ENCODE peak calls at places on chromosomes 2 and 18, in ten cellular contexts. Z is type B pancreatic cell; K is mesothelial cell of epicardium; G is A549; R is RWPE2; Q is CD4-positive, alpha-beta T cell; H is RWPE1; O is chondrocyte; N is body of pancreas; S is fibroblast of mammary gland. P is an unnamed sample.

GRCh38 chr18:68925268-68925667 is 127.4 kb downstream of the CCDC102B start:
- DNase-seq in Z (no peak), K (no peak), G (no peak), R (no peak), Q (no peak), H (no peak), O (no peak), N (no peak), S (peak; percentile 19), P (no peak)

GRCh38 chr2:206378835-206379234 is 64.5 kb upstream of the ADAM23 start:
- DNase-seq in Z (no peak), K (no peak), G (no peak), R (no peak), Q (no peak), H (no peak), O (no peak), N (no peak), S (peak; percentile 11), P (no peak)

GRCh38 chr2:233033672-233034071 is 1.2 kb downstream of the NEU2 start:
- DNase-seq in Z (no peak), K (no peak), G (no peak), R (no peak), Q (no peak), H (no peak), O (no peak), N (no peak), S (peak; percentile 82), P (no peak)

GRCh38 chr18:57542126-57542525 is 44.4 kb downstream of the FECH start:
- DNase-seq in Z (no peak), K (no peak), G (no peak), R (no peak), Q (no peak), H (no peak), O (no peak), N (no peak), S (peak; percentile 88), P (no peak)

GRCh38 chr18:7164610-7165009 is 47.0 kb upstream of the LAMA1 start:
- DNase-seq in Z (no peak), K (no peak), G (peak; percentile 26), R (no peak), Q (no peak), H (no peak), O (no peak), N (no peak), S (peak; percentile 53), P (no peak)

GRCh38 chr2:39725401-39725800 is 53.7 kb downstream of the THUMPD2 start:
- DNase-seq in Z (no peak), K (no peak), G (no peak), R (no peak), Q (no peak), H (no peak), O (no peak), N (no peak), S (peak; percentile 78), P (no peak)

GRCh38 chr2:180359522-180360282 is 352.6 kb upstream of the CWC22 start:
- DNase-seq in Z (no peak), K (no peak), G (no peak), R (no peak), Q (no peak), H (peak; percentile 19), O (no peak), N (peak; percentile 40), S (peak; percentile 10), P (no peak)

GRCh38 chr2:69196327-69197117 is 183.5 kb downstream of the ANTXR1 start:
- DNase-seq in Z (no peak), K (no peak), G (peak; percentile 58), R (no peak), Q (no peak), H (no peak), O (no peak), N (peak; percentile 30), S (peak; percentile 93), P (no peak)

GRCh38 chr2:19474128-19474527 is 115.7 kb upstream of the OSR1 start:
- DNase-seq in Z (no peak), K (no peak), G (no peak), R (no peak), Q (peak; percentile 52), H (no peak), O (no peak), N (peak; percentile 9), S (peak; percentile 80), P (no peak)

GRCh38 chr2:19480664-19481063 is 122.2 kb upstream of the OSR1 start:
- DNase-seq in Z (no peak), K (no peak), G (no peak), R (no peak), Q (no peak), H (no peak), O (no peak), N (peak; percentile 16), S (no peak), P (no peak)

GRCh38 chr2:19476347-19476746 is 117.9 kb upstream of the OSR1 start:
- DNase-seq in Z (no peak), K (no peak), G (no peak), R (no peak), Q (no peak), H (no peak), O (no peak), N (no peak), S (no peak), P (no peak)

GRCh38 chr2:19473415-19473814 is 115.0 kb upstream of the OSR1 start:
- DNase-seq in Z (no peak), K (no peak), G (no peak), R (no peak), Q (no peak), H (no peak), O (no peak), N (no peak), S (no peak), P (no peak)

DNA sequence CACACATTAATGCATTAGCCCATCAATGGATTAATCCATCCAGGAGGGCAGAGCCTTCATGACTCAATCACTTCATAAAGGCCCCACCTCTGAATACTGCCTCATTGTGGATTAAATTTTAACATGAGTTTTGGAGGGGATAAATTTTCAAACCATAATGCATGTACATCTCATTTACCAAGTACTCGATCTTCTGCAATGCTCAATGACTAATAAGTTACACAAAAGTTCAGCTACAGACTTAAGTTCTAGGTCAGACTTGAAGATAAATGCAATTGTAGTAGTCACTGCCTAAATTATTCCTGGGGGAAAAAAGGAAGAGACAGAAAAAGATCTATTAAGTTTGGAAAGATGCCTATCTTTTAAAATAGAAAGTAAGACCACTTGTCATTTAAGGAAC is 120.0 kb upstream of the OSR1 start:
- DNase-seq in Z (no peak), K (no peak), G (peak; percentile 50), R (no peak), Q (no peak), H (no peak), O (no peak), N (no peak), S (peak; percentile 51), P (no peak)
- TF ChIP-seq CTCF in Z (no peak), K (no peak), G (no peak), R (no peak), Q (no peak), H (no peak), O (no peak), N (no peak), S (no peak), P (no peak)

GRCh38 chr2:145593991-145594702 is 1074.2 kb upstream of the ZEB2 start:
- DNase-seq in Z (no peak), K (no peak), G (peak; percentile 73), R (no peak), Q (no peak), H (peak; percentile 60), O (no peak), N (no peak), S (peak; percentile 93), P (no peak)

GRCh38 chr2:145595296-145595695 is 1075.4 kb upstream of the ZEB2 start:
- DNase-seq in Z (no peak), K (no peak), G (no peak), R (no peak), Q (no peak), H (no peak), O (no peak), N (no peak), S (peak; percentile 50), P (no peak)

GRCh38 chr2:145591109-145591809 is 1071.3 kb upstream of the ZEB2 start:
- DNase-seq in Z (no peak), K (no peak), G (no peak), R (no peak), Q (no peak), H (no peak), O (no peak), N (no peak), S (peak; percentile 48), P (no peak)

GRCh38 chr2:145592362-145592761 is 1072.4 kb upstream of the ZEB2 start:
- DNase-seq in Z (no peak), K (no peak), G (no peak), R (no peak), Q (no peak), H (no peak), O (no peak), N (no peak), S (no peak), P (no peak)

GRCh38 chr2:145593280-145593679 is 1073.4 kb upstream of the ZEB2 start:
- DNase-seq in Z (no peak), K (no peak), G (no peak), R (no peak), Q (no peak), H (no peak), O (no peak), N (no peak), S (no peak), P (no peak)
- TF ChIP-seq CTCF in Z (no peak), K (no peak), G (no peak), R (no peak), Q (no peak), H (no peak), O (no peak), N (no peak), S (no peak), P (no peak)

DNA sequence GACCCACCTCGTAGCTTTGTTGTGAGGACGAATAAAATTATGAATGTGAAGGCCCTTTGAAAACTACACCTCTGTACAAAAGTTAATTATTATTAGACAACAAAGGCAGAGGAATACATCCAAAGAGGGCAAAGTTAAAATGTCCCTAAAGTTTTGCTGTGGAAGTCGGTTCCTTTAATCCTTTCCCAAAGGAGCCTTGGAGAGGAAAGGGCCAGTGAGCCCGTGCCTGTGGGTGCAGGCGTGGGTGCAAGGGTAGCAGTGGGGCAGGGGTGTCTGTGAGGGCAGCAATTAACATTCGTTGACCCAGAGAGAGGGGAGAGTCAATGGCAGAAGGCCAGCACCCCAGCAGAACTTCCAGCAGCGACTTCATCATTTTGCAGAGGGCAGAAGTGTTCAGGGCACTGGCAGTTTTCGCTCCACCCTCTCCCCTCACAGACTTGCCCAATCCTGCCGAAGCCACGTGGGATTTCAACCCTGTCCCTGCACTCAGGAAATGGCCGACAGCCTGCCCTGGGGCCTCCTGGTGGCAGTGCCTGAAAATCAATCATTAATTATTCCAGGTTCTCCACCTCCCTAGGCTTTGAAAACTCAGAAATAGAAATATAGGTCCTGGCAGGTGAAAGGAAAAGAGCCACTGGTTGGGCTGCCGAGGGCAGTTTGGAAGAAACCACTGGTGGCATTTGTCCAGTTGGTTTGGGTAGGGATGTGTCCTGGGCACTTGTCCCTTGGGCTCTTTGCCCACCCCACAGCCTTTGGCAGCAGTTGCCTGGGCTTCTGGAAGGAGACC is 4.2 kb upstream of the PAX8 start:
- DNase-seq in Z (no peak), K (no peak), G (peak; percentile 94), R (peak; percentile 79), Q (no peak), H (peak; percentile 73), O (no peak), N (peak; percentile 83), S (no peak), P (no peak)
- TF ChIP-seq CTCF in Z (peak; percentile 50), K (no peak), G (peak; percentile 35), R (peak; percentile 51), Q (no peak), H (peak; percentile 48), O (peak; percentile 58), N (peak; percentile 59), S (no peak), P (no peak)

GRCh38 chr2:171247741-171248140 is 87.0 kb upstream of the TLK1 start:
- DNase-seq in Z (no peak), K (no peak), G (no peak), R (no peak), Q (no peak), H (no peak), O (no peak), N (no peak), S (no peak), P (no peak)

GRCh38 chr2:171241771-171242170 is 81.1 kb upstream of the TLK1 start:
- DNase-seq in Z (no peak), K (no peak), G (no peak), R (no peak), Q (no peak), H (no peak), O (no peak), N (no peak), S (no peak), P (no peak)

GRCh38 chr2:171248205-171248662 is 87.5 kb upstream of the TLK1 start:
- DNase-seq in Z (no peak), K (no peak), G (no peak), R (no peak), Q (peak; percentile 26), H (no peak), O (no peak), N (no peak), S (no peak), P (no peak)

GRCh38 chr2:171244466-171244969 is 83.8 kb upstream of the TLK1 start:
- DNase-seq in Z (no peak), K (no peak), G (peak; percentile 77), R (no peak), Q (no peak), H (no peak), O (no peak), N (no peak), S (peak; percentile 90), P (no peak)

DNA sequence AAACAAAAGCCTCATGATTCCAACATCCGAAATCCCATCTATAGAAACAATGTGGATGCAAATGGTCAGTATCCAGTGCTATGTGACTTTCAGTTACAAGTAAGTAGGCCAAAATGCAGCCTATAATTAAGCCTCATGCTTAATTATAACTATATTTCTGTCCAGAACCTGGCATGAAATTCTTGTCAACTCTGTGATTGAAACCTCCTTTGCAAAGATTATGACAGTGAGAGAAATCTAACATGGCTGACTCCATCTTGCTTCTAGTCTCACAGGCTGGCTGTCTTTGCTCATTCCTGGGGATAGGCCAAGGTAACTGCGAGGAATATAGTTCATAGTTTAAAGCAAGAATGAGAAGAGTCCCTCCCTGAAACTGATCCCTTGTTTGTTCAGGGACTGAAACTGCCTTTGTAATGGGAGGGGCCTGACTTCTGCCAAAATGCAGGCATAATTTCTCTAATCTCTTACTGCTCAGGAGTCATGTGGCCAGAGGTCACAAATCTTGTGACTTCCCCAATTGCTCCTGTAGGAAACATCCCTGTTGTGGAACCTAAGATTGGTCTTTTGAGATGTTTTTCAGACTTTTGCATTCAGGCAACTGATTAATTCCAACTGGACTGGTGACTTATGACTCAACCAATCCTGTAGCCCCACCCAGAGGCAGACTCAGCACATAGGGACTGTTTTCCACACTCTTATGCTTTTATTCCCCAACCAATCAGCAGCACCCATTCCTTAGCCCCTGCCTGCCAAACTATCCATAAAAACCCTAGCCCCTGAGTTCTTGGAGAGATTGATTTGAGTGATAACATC is 84.5 kb upstream of the TLK1 start:
- DNase-seq in Z (no peak), K (no peak), G (peak; percentile 52), R (no peak), Q (no peak), H (peak; percentile 30), O (no peak), N (no peak), S (peak; percentile 83), P (no peak)
- TF ChIP-seq CTCF in Z (no peak), K (no peak), G (no peak), R (peak; percentile 24), Q (no peak), H (no peak), O (no peak), N (no peak), S (peak; percentile 38), P (no peak)

P was measured in D721Med.